ENCODE peak calls at places on chromosomes 5 and 9, in six cellular contexts. One of them, this sample, is unnamed.

GRCh38 chr5:1067141-1068121 is 44.4 kb downstream of the SLC12A7 start:
- DNase-seq in HCT116: no peak
- DNase-seq in GM12878: no peak
- DNase-seq in SK-N-SH: no peak
- DNase-seq in HepG2: no peak
- DNase-seq in K562: peak; percentile 83
- DNase-seq in this sample: no peak

GRCh38 chr5:65994117-65994786 is 67.9 kb downstream of the ERBIN start:
- DNase-seq in HCT116: no peak
- DNase-seq in GM12878: no peak
- DNase-seq in SK-N-SH: no peak
- DNase-seq in HepG2: no peak
- DNase-seq in K562: no peak
- DNase-seq in this sample: no peak

GRCh38 chr5:87267574-87268125 is at the start of gene RASA1:
- DNase-seq in HCT116: peak; percentile 90
- DNase-seq in GM12878: peak; percentile 76
- DNase-seq in SK-N-SH: peak; percentile 98
- DNase-seq in HepG2: peak; percentile 91
- DNase-seq in K562: peak; percentile 96
- DNase-seq in this sample: peak; percentile 95

GRCh38 chr5:5006548-5006947 is 133.6 kb upstream of the ADAMTS16 start:
- DNase-seq in HCT116: no peak
- DNase-seq in GM12878: no peak
- DNase-seq in SK-N-SH: no peak
- DNase-seq in HepG2: no peak
- DNase-seq in K562: no peak
- DNase-seq in this sample: no peak

GRCh38 chr9:116275418-116276295 is 122.1 kb downstream of the PAPPA start:
- DNase-seq in HCT116: no peak
- DNase-seq in GM12878: no peak
- DNase-seq in SK-N-SH: no peak
- DNase-seq in HepG2: no peak
- DNase-seq in K562: no peak
- DNase-seq in this sample: no peak

GRCh38 chr5:2253063-2253653 is 370.4 kb upstream of the IRX4 start:
- DNase-seq in HCT116: no peak
- DNase-seq in GM12878: no peak
- DNase-seq in SK-N-SH: no peak
- DNase-seq in HepG2: no peak
- DNase-seq in K562: no peak
- DNase-seq in this sample: no peak

GRCh38 chr5:101977729-101978345 is 318.2 kb downstream of the SLCO4C1 start:
- DNase-seq in HCT116: peak; percentile 54
- DNase-seq in GM12878: peak; percentile 9
- DNase-seq in SK-N-SH: peak; percentile 54
- DNase-seq in HepG2: peak; percentile 49
- DNase-seq in K562: peak; percentile 34
- DNase-seq in this sample: peak; percentile 85

GRCh38 chr5:82018462-82018861 is 46.6 kb downstream of the ATG10 start:
- DNase-seq in HCT116: no peak
- DNase-seq in GM12878: no peak
- DNase-seq in SK-N-SH: no peak
- DNase-seq in HepG2: peak; percentile 80
- DNase-seq in K562: no peak
- DNase-seq in this sample: no peak

GRCh38 chr9:21679432-21679831 is 123.0 kb upstream of the MTAP start:
- DNase-seq in HCT116: no peak
- DNase-seq in GM12878: no peak
- DNase-seq in SK-N-SH: no peak
- DNase-seq in HepG2: no peak
- DNase-seq in K562: no peak
- DNase-seq in this sample: no peak

GRCh38 chr5:127042593-127042992 is 12.2 kb upstream of the MARCHF3 start:
- DNase-seq in HCT116: no peak
- DNase-seq in GM12878: no peak
- DNase-seq in SK-N-SH: peak; percentile 12
- DNase-seq in HepG2: no peak
- DNase-seq in K562: no peak
- DNase-seq in this sample: peak; percentile 28

GRCh38 chr9:88536951-88537742 is 2.2 kb downstream of the NXNL2 start:
- DNase-seq in HCT116: no peak
- DNase-seq in GM12878: no peak
- DNase-seq in SK-N-SH: no peak
- DNase-seq in HepG2: no peak
- DNase-seq in K562: no peak
- DNase-seq in this sample: no peak

GRCh38 chr9:106797299-106797698 is 65.7 kb upstream of the ZNF462 start:
- DNase-seq in HCT116: no peak
- DNase-seq in GM12878: no peak
- DNase-seq in SK-N-SH: no peak
- DNase-seq in HepG2: no peak
- DNase-seq in K562: no peak
- DNase-seq in this sample: no peak

GRCh38 chr5:32934529-32934928 is 223.4 kb downstream of the NPR3 start:
- DNase-seq in HCT116: no peak
- DNase-seq in GM12878: no peak
- DNase-seq in SK-N-SH: no peak
- DNase-seq in HepG2: no peak
- DNase-seq in K562: no peak
- DNase-seq in this sample: no peak

GRCh38 chr5:134735243-134735642 is 3.1 kb upstream of the CAMLG start:
- DNase-seq in HCT116: no peak
- DNase-seq in GM12878: no peak
- DNase-seq in SK-N-SH: no peak
- DNase-seq in HepG2: no peak
- DNase-seq in K562: no peak
- DNase-seq in this sample: no peak

GRCh38 chr5:139262414-139263139 is 31.0 kb upstream of the MATR3 start:
- DNase-seq in HCT116: peak; percentile 83
- DNase-seq in GM12878: peak; percentile 40
- DNase-seq in SK-N-SH: peak; percentile 87
- DNase-seq in HepG2: peak; percentile 70
- DNase-seq in K562: peak; percentile 73
- DNase-seq in this sample: peak; percentile 96

GRCh38 chr5:95460662-95461061 is 69.5 kb downstream of the FAM81B start:
- DNase-seq in HCT116: no peak
- DNase-seq in GM12878: no peak
- DNase-seq in SK-N-SH: no peak
- DNase-seq in HepG2: no peak
- DNase-seq in K562: no peak
- DNase-seq in this sample: no peak

GRCh38 chr9:3768286-3768685 is 242.5 kb upstream of the RFX3 start:
- DNase-seq in HCT116: no peak
- DNase-seq in GM12878: no peak
- DNase-seq in SK-N-SH: no peak
- DNase-seq in HepG2: no peak
- DNase-seq in K562: no peak
- DNase-seq in this sample: no peak

GRCh38 chr9:12856608-12857007 is 81.8 kb downstream of the LURAP1L start:
- DNase-seq in HCT116: no peak
- DNase-seq in GM12878: no peak
- DNase-seq in SK-N-SH: no peak
- DNase-seq in HepG2: no peak
- DNase-seq in K562: no peak
- DNase-seq in this sample: peak; percentile 78

GRCh38 chr5:152288499-152288898 is 116.6 kb downstream of the NMUR2 start:
- DNase-seq in HCT116: no peak
- DNase-seq in GM12878: no peak
- DNase-seq in SK-N-SH: no peak
- DNase-seq in HepG2: no peak
- DNase-seq in K562: no peak
- DNase-seq in this sample: no peak

GRCh38 chr5:137186759-137187461 is 312.2 kb downstream of the SPOCK1 start:
- DNase-seq in HCT116: no peak
- DNase-seq in GM12878: no peak
- DNase-seq in SK-N-SH: no peak
- DNase-seq in HepG2: no peak
- DNase-seq in K562: no peak
- DNase-seq in this sample: no peak

GRCh38 chr9:109520475-109521132 is 22.5 kb upstream of the PTPN3 start:
- DNase-seq in HCT116: peak; percentile 72
- DNase-seq in GM12878: peak; percentile 27
- DNase-seq in SK-N-SH: peak; percentile 69
- DNase-seq in HepG2: peak; percentile 69
- DNase-seq in K562: peak; percentile 71
- DNase-seq in this sample: peak; percentile 93

GRCh38 chr5:157290156-157290980 is 24.4 kb downstream of the CYFIP2 start:
- DNase-seq in HCT116: no peak
- DNase-seq in GM12878: no peak
- DNase-seq in SK-N-SH: no peak
- DNase-seq in HepG2: peak; percentile 70
- DNase-seq in K562: no peak
- DNase-seq in this sample: no peak

GRCh38 chr9:13447551-13448422 is 168.3 kb upstream of the MPDZ start:
- DNase-seq in HCT116: no peak
- DNase-seq in GM12878: no peak
- DNase-seq in SK-N-SH: no peak
- DNase-seq in HepG2: no peak
- DNase-seq in K562: no peak
- DNase-seq in this sample: no peak

DNA sequence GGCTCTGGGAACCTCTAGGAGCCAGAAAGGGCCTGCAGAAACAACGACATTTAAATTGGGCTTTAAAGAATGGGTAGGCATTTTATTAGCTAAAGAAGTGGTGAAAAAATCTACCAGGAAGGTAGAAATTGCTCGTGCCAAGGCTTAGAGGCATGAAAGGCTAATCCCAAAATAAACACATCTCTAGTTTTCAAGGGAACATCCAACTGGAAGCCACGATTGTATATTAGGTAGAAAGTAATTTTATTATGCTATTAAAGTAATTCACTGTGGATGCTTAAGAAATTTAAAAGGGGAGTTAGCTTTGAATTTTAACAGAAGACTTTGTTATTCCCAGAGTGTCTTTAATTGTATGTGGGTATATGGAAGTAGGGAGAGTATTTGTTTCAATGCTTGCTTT is 17.5 kb upstream of the CNTLN start:
- DNase-seq in HCT116: no peak
- DNase-seq in GM12878: no peak
- DNase-seq in SK-N-SH: no peak
- DNase-seq in HepG2: no peak
- DNase-seq in K562: no peak
- DNase-seq in this sample: no peak
- H2AFZ ChIP-seq in HCT116: no peak overlapping the region
- H2AFZ ChIP-seq in GM12878: no peak overlapping the region
- H2AFZ ChIP-seq in SK-N-SH: no peak overlapping the region
- H2AFZ ChIP-seq in HepG2: peak overlapping the region; percentile 15
- H2AFZ ChIP-seq in K562: no peak overlapping the region
- H2AFZ ChIP-seq in this sample: no peak overlapping the region

DNA sequence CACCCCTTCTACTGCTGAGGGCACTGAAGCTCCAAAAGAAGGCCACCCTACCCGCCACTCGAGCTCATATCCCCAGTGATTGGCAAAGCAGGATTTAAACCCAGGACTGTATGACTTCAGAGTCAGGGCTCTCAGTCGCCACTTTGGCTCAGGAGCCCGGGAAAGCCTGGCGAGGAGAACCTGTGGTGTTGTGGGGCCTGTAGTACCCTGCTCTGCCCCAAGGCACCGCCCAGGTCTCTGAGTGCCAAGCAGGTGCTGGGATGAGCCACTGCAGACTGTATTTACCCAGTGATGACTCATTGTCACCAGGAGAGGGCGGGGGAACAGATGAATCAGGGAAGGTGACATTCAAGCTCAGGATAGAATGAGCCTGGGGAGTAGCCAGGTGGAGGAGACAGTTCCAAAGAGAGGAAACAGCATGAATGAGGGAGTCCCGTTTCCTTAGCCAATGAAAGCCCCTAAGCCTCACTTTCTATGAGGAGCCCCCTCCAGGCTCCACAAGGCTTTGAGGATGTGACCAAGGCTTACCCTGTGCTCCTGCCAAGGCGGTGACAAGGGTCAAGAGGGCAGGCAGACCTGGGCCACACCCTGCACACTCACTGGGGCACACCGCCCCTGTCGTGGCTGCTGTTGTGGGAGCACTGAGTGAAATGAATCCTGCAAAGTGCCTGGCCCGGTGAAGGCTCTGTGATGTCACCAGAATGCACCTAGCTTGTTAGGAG is 17.8 kb upstream of the DPM2 start:
- DNase-seq in HCT116: peak; percentile 98
- DNase-seq in GM12878: no peak
- DNase-seq in SK-N-SH: peak; percentile 79
- DNase-seq in HepG2: peak; percentile 93
- DNase-seq in K562: peak; percentile 79
- DNase-seq in this sample: peak; percentile 96
- TF ChIP-seq REST in HCT116: no peak
- TF ChIP-seq REST in GM12878: no peak
- TF ChIP-seq REST in SK-N-SH: no peak
- TF ChIP-seq REST in HepG2: no peak
- TF ChIP-seq REST in K562: no peak
- TF ChIP-seq REST in this sample: no peak

GRCh38 chr5:17305964-17306725 is 88.7 kb downstream of the BASP1 start:
- DNase-seq in HCT116: no peak
- DNase-seq in GM12878: no peak
- DNase-seq in SK-N-SH: no peak
- DNase-seq in HepG2: peak; percentile 9
- DNase-seq in K562: no peak
- DNase-seq in this sample: peak; percentile 11
- H2AFZ ChIP-seq in HCT116: no peak overlapping the region
- H2AFZ ChIP-seq in GM12878: no peak overlapping the region
- H2AFZ ChIP-seq in SK-N-SH: no peak overlapping the region
- H2AFZ ChIP-seq in HepG2: no peak overlapping the region
- H2AFZ ChIP-seq in K562: no peak overlapping the region
- H2AFZ ChIP-seq in this sample: peak overlapping the region; percentile 74

GRCh38 chr9:105436753-105437152 is 11.1 kb upstream of the FSD1L start:
- DNase-seq in HCT116: no peak
- DNase-seq in GM12878: no peak
- DNase-seq in SK-N-SH: no peak
- DNase-seq in HepG2: no peak
- DNase-seq in K562: no peak
- DNase-seq in this sample: no peak

GRCh38 chr9:105435453-105435852 is 12.4 kb upstream of the FSD1L start:
- DNase-seq in HCT116: no peak
- DNase-seq in GM12878: no peak
- DNase-seq in SK-N-SH: no peak
- DNase-seq in HepG2: no peak
- DNase-seq in K562: no peak
- DNase-seq in this sample: no peak

GRCh38 chr9:105438136-105438839 is 9.5 kb upstream of the FSD1L start:
- DNase-seq in HCT116: no peak
- DNase-seq in GM12878: no peak
- DNase-seq in SK-N-SH: no peak
- DNase-seq in HepG2: no peak
- DNase-seq in K562: no peak
- DNase-seq in this sample: no peak

GRCh38 chr9:105439428-105439827 is 8.4 kb upstream of the FSD1L start:
- DNase-seq in HCT116: no peak
- DNase-seq in GM12878: no peak
- DNase-seq in SK-N-SH: no peak
- DNase-seq in HepG2: no peak
- DNase-seq in K562: no peak
- DNase-seq in this sample: no peak

DNA sequence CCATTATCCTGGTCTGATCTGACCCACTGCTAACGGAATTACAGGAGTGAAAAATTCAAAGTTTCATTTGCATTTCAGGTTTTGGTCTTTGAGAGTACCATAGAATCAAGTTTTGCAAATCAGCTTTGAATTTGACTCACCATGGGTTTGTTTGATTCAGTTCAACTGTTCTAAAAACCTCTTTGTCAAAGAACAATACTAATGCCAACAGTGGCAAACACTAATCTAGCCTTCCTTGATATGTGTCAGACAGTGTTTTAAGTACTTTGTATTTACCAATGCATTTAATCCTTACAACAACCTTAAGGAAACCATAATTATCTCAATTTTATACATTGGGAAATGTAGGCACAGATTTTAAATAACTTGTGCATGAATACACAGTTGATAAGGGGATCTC is 10.1 kb upstream of the FSD1L start:
- DNase-seq in HCT116: no peak
- DNase-seq in GM12878: no peak
- DNase-seq in SK-N-SH: no peak
- DNase-seq in HepG2: no peak
- DNase-seq in K562: no peak
- DNase-seq in this sample: no peak
- TF ChIP-seq REST in HCT116: no peak
- TF ChIP-seq REST in GM12878: no peak
- TF ChIP-seq REST in SK-N-SH: no peak
- TF ChIP-seq REST in HepG2: no peak
- TF ChIP-seq REST in K562: no peak
- TF ChIP-seq REST in this sample: no peak